ENCODE peak calls at places on chromosome 10, in four cellular contexts. One of them, this sample, is unnamed.
A peak's percentile ranks its signal among the peaks of the same experiment; 100 is the strongest.

GRCh38 chr10:32056136-32057040 is at the start of gene KIF5B:
- DNase-seq in K562: peak; percentile 97
- DNase-seq in HepG2: peak; percentile 74
- DNase-seq in H1: peak; percentile 68
- DNase-seq in this sample: peak; percentile 90

GRCh38 chr10:131198401-131198800 is 113.1 kb downstream of the TCERG1L start:
- DNase-seq in H1: no peak
- DNase-seq in K562: no peak
- DNase-seq in HepG2: no peak
- DNase-seq in this sample: no peak

GRCh38 chr10:77673086-77673485 is 35.5 kb upstream of the KCNMA1 start:
- DNase-seq in K562: peak; percentile 20
- DNase-seq in HepG2: no peak
- DNase-seq in H1: no peak
- DNase-seq in this sample: no peak

GRCh38 chr10:78462728-78463228 is 429.1 kb downstream of the RPS24 start:
- DNase-seq in K562: no peak
- DNase-seq in H1: no peak
- DNase-seq in HepG2: no peak
- DNase-seq in this sample: no peak

GRCh38 chr10:598415-599170 is 90.9 kb downstream of the DIP2C start:
- DNase-seq in K562: no peak
- DNase-seq in H1: peak; percentile 43
- DNase-seq in HepG2: no peak
- DNase-seq in this sample: no peak

GRCh38 chr10:111360260-111360925 is 283.6 kb downstream of the ADRA2A start:
- DNase-seq in H1: peak; percentile 49
- DNase-seq in K562: no peak
- DNase-seq in HepG2: peak; percentile 69
- DNase-seq in this sample: no peak

GRCh38 chr10:49076741-49077521 is 38.4 kb downstream of the VSTM4 start:
- DNase-seq in HepG2: no peak
- DNase-seq in H1: no peak
- DNase-seq in K562: no peak
- DNase-seq in this sample: no peak

GRCh38 chr10:29719281-29719675 is 84.5 kb upstream of the SVIL start:
- DNase-seq in HepG2: no peak
- DNase-seq in K562: no peak
- DNase-seq in H1: no peak
- DNase-seq in this sample: no peak

GRCh38 chr10:48404646-48405045 is 98.2 kb downstream of the MAPK8 start:
- DNase-seq in H1: no peak
- DNase-seq in K562: no peak
- DNase-seq in HepG2: no peak
- DNase-seq in this sample: no peak

GRCh38 chr10:114412907-114413386 is 8.6 kb upstream of the AFAP1L2 start:
- DNase-seq in K562: no peak
- DNase-seq in H1: no peak
- DNase-seq in HepG2: no peak
- DNase-seq in this sample: peak; percentile 40

DNA sequence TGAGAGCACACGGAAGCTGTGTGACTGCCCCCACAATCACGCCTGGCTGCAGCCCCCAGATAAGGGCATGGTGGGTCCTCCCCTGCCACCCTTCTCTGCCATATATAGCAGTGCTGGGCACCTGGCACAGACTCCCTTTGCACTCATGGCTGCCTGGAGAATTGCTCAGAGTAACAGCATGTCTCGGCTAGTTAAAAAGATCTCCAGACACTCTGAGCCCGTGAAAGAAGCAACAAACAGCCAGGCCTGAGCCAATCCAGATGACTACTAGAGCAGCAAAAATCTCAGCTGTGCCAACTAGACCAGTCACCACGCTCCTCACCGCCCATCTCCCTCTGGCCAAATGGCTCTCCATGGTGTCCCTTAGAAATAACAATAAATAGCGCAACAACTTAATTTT is 71.3 kb downstream of the PARD3 start:
- DNase-seq in HepG2: no peak
- DNase-seq in H1: no peak
- DNase-seq in K562: no peak
- DNase-seq in this sample: no peak
- TF ChIP-seq PHF8 in HepG2: no peak
- TF ChIP-seq PHF8 in H1: no peak
- TF ChIP-seq PHF8 in K562: no peak
- TF ChIP-seq PHF8 in this sample: no peak

DNA sequence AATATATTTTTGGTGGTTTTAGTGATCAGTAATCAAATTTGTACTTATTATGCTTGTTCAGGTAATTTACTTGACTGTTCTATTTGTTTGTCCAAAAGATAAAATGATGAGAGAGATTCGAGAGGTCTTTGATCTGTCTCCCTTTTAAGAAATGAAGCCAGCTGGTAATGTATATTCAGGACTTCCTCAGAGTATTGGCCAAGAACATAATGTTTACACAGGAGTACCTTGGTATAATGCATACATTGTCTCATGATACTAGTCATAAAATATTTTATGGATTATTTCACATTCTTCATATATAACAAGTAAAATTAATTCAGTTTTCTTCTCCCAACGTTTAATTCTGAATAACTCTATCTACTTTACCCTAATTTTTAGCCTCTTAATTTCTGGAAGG is 100.9 kb downstream of the REEP3 start:
- DNase-seq in HepG2: no peak
- DNase-seq in H1: no peak
- DNase-seq in K562: no peak
- DNase-seq in this sample: no peak
- TF ChIP-seq PHF8 in HepG2: no peak
- TF ChIP-seq PHF8 in H1: no peak
- TF ChIP-seq PHF8 in K562: no peak
- TF ChIP-seq PHF8 in this sample: no peak

GRCh38 chr10:14858338-14858925 is 20.2 kb upstream of the SUV39H2 start:
- DNase-seq in K562: no peak
- DNase-seq in H1: no peak
- DNase-seq in HepG2: no peak
- DNase-seq in this sample: no peak
- TF ChIP-seq PHF8 in K562: no peak
- TF ChIP-seq PHF8 in H1: no peak
- TF ChIP-seq PHF8 in HepG2: no peak
- TF ChIP-seq PHF8 in this sample: no peak

DNA sequence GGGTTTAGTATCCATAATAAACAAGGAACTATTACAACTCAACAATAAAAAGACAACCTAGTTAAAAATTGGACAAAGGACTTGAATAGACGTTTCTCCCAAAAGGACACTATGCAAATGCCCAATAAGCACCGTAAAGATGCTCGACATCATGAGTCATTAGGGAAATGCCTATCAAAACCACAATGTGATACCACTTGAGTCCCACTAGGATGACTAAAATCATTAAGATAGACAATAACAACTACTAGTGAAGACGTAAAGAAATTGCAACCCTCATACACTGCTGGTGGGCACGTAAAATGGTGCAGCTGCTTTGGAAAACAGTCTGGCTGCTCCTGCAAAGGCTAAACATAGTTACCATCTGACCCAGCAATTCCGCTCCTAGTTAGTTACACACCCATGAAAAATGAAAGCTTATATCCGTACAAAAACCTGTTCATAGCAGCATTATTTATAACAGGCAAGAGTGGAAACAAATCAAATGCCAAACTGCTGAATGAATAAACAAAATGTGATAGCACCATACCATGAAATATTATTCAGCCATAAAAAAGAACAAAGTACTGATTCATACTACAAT is 17.3 kb downstream of the CCDC3 start:
- DNase-seq in H1: no peak
- DNase-seq in HepG2: no peak
- DNase-seq in K562: no peak
- DNase-seq in this sample: no peak
- TF ChIP-seq PHF8 in H1: no peak
- TF ChIP-seq PHF8 in HepG2: no peak
- TF ChIP-seq PHF8 in K562: no peak
- TF ChIP-seq PHF8 in this sample: no peak

GRCh38 chr10:104045151-104046089 is 40.3 kb downstream of the COL17A1 start:
- DNase-seq in K562: peak; percentile 41
- DNase-seq in HepG2: peak; percentile 45
- DNase-seq in H1: peak; percentile 39
- DNase-seq in this sample: peak; percentile 78

GRCh38 chr10:104046651-104047050 is 39.0 kb downstream of the COL17A1 start:
- DNase-seq in K562: no peak
- DNase-seq in H1: no peak
- DNase-seq in HepG2: no peak
- DNase-seq in this sample: no peak

GRCh38 chr10:104054430-104054829 is 31.2 kb downstream of the COL17A1 start:
- DNase-seq in H1: no peak
- DNase-seq in K562: no peak
- DNase-seq in HepG2: no peak
- DNase-seq in this sample: peak; percentile 36

GRCh38 chr10:104052351-104052885 is 33.3 kb downstream of the COL17A1 start:
- DNase-seq in H1: no peak
- DNase-seq in HepG2: no peak
- DNase-seq in K562: no peak
- DNase-seq in this sample: peak; percentile 40

DNA sequence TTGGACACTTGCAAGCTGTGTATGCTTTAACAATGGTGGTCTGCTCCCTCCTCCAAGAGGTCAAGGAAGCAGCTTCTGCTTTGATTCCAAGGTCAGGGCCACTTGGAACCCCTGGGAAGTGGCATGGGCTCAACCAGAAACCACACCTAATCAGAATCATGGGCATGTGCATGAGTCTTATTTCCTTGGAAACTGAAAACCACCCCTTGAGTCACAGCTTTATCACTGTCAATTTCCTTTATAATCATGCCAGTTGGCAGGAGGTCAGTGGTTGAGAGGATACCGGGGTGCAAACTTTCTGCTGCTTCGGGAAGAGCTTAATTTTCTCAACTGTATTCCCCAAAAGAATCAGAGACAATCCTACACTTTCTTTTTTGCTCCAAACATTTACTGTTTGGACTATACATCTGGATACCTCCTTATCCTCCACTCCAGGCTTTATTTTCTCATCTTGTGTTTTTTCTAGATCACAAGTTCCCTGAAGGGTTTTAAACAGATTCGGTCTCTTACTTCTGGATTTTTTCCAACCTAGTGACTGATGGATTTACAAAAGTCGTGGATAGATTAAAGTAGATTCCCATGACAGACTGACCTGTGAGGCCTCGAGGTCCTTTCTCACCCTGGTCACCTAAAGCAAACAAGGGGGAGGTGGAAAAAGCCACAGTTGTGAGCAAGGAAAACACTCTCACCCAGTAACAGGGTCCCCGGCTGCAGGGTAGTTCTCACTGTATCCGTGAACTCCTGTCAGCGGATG is 36.0 kb downstream of the COL17A1 start:
- DNase-seq in K562: no peak
- DNase-seq in H1: no peak
- DNase-seq in HepG2: no peak
- DNase-seq in this sample: peak; percentile 59
- TF ChIP-seq PHF8 in K562: no peak
- TF ChIP-seq PHF8 in H1: no peak
- TF ChIP-seq PHF8 in HepG2: no peak
- TF ChIP-seq PHF8 in this sample: no peak

DNA sequence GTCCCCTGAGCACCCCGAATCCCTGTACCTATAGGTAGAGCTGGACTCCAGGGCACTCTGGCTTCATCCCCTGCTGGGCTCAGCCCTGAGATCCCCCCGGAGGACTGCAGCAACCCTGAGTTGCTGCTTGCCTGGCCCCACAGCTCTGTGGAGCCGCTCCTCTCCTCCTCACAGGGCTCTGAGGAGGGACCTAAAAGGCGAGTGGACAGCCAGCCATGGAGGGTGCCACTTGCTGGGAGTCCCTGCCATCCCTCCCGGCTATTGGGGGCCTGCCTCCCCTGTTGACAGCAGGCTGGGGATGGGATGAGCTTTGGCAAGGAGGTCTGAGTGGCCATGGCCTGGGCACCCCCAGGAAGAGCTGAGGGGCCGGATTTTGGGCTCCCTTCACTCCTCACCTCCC is 28.0 kb upstream of the RASGEF1A start:
- DNase-seq in HepG2: no peak
- DNase-seq in H1: no peak
- DNase-seq in K562: no peak
- DNase-seq in this sample: no peak
- TF ChIP-seq PHF8 in HepG2: no peak
- TF ChIP-seq PHF8 in H1: no peak
- TF ChIP-seq PHF8 in K562: no peak
- TF ChIP-seq PHF8 in this sample: no peak